ENCODE peak calls at places on chromosome 16, in six cellular contexts. Z, O, R, K, X and S are unnamed samples.

GRCh38 chr16:2152695-2153506 is 2.7 kb upstream of the TRAF7 start:
- DNase-seq in Z (no peak), X (no peak), R (no peak), K (no peak), O (no peak), S (no peak)

GRCh38 chr16:86520317-86521210 is 10.2 kb downstream of the FOXF1 start:
- DNase-seq in R (no peak), X (no peak), O (peak), Z (no peak), K (no peak), S (no peak)

GRCh38 chr16:19601083-19601976 is 45.8 kb downstream of the VPS35L start:
- DNase-seq in O (peak), K (no peak), Z (peak), X (no peak), R (peak), S (no peak)

GRCh38 chr16:81483064-81483969 is 38.7 kb downstream of the CMIP start:
- DNase-seq in Z (no peak), K (no peak), X (peak), R (no peak), O (peak), S (no peak)

GRCh38 chr16:2874584-2875362 is 8.2 kb upstream of the FLYWCH2 start:
- DNase-seq in O (peak), R (peak), K (no peak), X (peak), Z (peak), S (no peak)

GRCh38 chr16:30793508-30794069 is 6.6 kb upstream of the ZNF629 start:
- DNase-seq in Z (no peak), R (no peak), K (no peak), O (no peak), X (no peak), S (no peak)

GRCh38 chr16:72371307-72372081 is 199.5 kb upstream of the PMFBP1 start:
- DNase-seq in O (peak), Z (peak), K (no peak), R (peak), X (no peak), S (peak)

GRCh38 chr16:75251280-75252048 is at the start of gene BCAR1:
- DNase-seq in X (no peak), Z (no peak), K (peak), O (peak), R (peak), S (peak)

GRCh38 chr16:71520550-71520949 is 5.7 kb upstream of the CHST4 start:
- DNase-seq in X (no peak), Z (no peak), R (no peak), O (no peak), K (no peak), S (no peak)

DNA sequence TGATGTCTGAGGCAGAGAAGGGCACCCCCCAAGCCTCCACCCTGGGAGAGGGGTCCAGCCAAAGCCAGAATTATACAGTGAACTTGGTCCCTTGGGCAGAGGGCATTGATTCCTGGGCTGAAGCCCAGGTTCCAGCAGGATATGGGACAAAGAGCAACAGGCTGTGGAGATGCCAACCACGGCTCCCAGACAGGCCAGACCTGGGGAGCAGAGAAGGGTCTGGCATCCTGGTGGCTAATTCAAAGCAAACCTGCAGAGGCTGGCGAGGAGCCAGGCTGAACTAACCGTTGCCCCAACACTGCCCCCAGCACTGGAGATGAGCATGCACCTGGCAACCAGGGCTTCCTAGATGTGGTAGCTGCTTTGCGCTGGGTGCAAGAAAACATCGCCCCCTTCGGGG is 3.0 kb downstream of the CES3 start:
- DNase-seq in O (no peak), Z (no peak), R (no peak), K (no peak), X (no peak), S (no peak)
- TF ChIP-seq CTCF in O (no peak), Z (no peak), R (no peak), K (no peak), X (no peak), S (no peak)

DNA sequence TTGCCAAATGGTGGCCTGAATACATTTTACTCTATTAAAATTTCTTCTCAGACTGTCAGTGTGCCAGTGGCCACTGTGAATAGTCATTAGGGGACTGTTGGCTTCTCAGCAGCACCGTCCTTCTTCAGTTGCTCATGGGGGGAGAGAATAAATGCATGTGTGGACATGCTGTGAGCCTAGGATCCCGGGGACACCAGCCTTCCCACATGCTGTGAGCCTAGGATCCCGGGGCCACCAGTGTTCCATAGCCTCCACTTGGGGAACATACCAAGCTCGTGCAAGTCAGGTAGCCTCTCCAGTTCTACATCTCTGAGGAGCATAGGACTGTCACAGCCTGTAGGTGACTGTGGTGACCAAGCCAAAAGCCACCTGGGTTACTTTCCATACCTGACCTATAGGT is 51.5 kb downstream of the BANP start:
- DNase-seq in Z (no peak), O (no peak), R (no peak), X (no peak), K (no peak), S (no peak)
- TF ChIP-seq CTCF in Z (no peak), O (no peak), R (no peak), X (no peak), K (no peak), S (no peak)

DNA sequence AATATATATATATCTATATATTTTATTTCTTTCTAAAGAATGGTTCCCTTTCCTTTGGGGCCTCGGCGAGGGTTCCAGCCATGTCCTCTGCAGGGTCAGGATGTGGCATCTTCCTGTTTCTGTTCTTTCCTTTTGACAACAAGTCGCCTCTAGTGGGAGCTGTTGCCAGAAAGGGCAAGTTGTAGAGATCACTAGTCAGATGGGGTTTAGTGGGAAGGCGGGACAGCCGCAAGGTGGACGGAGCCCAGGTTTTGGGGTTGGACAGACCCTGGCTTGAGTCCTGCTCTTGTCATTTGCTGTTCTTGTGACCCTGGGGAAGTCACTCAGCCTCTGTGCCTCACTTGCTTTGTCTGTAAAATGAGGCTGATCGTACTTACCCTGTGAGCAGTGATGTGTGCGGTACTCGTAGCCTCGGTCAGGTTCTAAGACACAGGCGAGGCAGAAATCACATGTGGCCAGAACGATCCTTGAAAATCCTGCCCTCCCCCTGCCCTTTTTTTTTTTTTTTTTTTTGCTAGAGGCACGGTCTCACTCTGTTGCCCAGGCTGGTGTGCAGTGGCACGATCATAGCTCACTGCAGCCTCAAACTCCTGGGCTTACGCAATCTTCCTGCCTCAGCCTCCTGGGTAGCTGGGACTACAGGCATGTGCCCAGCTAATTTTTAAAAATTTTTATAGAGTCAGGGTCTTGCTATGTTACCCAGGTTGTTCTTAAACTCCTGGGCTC is 80.1 kb downstream of the ABCC6 start:
- DNase-seq in O (no peak), R (no peak), Z (no peak), K (no peak), X (peak), S (no peak)
- TF ChIP-seq CTCF in O (peak), R (peak), Z (peak), K (peak), X (peak), S (peak)

DNA sequence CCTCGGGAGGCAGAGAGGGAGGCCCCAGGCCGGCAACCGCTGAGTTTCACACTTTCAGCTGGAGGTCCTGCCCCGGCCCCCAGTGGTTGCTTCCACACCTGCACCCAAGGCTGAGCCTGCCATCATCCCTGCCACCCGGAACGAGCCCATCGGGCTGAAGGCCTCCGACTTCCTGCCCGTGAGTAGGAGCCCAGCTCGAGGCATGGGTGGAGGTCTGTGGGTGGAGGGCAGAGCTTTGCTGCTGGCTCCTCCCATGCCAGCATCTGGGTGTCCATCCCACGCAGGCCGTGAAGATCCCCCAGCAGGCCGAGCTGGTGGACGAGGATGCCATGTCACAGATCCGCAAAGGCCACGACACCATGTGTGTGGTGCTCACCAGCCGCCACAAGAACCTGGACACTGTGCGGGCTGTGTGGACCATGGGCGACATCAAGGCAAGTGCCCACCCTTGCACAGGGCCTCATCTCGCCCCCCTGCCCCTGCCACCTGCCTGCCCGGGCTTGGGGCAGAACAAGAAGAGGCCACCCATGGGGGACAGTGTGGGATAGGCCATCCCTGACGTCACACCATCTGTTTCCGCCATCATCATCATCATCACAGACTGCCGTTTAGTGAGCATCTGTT is 19.6 kb downstream of the KATNB1 start:
- DNase-seq in O (no peak), K (no peak), R (no peak), Z (no peak), X (no peak), S (no peak)
- TF ChIP-seq CTCF in O (no peak), K (no peak), R (no peak), Z (peak), X (no peak), S (no peak)

DNA sequence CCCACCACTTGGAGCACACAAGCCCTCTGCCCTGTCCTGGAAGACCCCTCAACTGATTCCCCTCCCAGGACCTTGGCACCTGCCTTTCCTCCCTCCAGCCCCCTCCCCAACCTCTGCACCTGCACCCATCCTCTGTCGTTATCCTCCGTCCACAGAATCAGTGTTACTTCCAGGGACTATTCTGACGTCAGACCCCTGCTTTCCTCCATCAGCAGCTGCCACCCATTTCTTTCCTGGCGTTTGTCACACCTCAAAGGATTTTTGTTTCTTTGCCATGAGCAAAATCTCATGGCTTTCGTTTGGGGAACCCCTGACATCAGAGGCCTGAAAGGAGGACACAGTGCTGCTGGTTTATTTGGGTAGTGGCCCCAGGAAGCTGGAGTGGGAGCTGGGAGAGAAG is 68.5 kb downstream of the SOCS1 start:
- DNase-seq in Z (no peak), R (no peak), O (no peak), K (no peak), X (no peak), S (no peak)
- TF ChIP-seq CTCF in Z (no peak), R (no peak), O (no peak), K (no peak), X (no peak), S (no peak)

GRCh38 chr16:25108054-25108453 is 3.5 kb upstream of the LCMT1 start:
- DNase-seq in K (no peak), R (no peak), X (no peak), O (no peak), Z (no peak), S (no peak)

GRCh38 chr16:25109643-25110042 is 1.9 kb upstream of the LCMT1 start:
- DNase-seq in R (peak), Z (peak), K (peak), X (no peak), O (peak), S (peak)

GRCh38 chr16:25110392-25110947 is 1.1 kb upstream of the LCMT1 start:
- DNase-seq in K (no peak), Z (no peak), R (no peak), O (no peak), X (no peak), S (no peak)

GRCh38 chr16:25107466-25107792 is 4.1 kb upstream of the LCMT1 start:
- DNase-seq in K (no peak), R (no peak), Z (no peak), X (no peak), O (no peak), S (no peak)

DNA sequence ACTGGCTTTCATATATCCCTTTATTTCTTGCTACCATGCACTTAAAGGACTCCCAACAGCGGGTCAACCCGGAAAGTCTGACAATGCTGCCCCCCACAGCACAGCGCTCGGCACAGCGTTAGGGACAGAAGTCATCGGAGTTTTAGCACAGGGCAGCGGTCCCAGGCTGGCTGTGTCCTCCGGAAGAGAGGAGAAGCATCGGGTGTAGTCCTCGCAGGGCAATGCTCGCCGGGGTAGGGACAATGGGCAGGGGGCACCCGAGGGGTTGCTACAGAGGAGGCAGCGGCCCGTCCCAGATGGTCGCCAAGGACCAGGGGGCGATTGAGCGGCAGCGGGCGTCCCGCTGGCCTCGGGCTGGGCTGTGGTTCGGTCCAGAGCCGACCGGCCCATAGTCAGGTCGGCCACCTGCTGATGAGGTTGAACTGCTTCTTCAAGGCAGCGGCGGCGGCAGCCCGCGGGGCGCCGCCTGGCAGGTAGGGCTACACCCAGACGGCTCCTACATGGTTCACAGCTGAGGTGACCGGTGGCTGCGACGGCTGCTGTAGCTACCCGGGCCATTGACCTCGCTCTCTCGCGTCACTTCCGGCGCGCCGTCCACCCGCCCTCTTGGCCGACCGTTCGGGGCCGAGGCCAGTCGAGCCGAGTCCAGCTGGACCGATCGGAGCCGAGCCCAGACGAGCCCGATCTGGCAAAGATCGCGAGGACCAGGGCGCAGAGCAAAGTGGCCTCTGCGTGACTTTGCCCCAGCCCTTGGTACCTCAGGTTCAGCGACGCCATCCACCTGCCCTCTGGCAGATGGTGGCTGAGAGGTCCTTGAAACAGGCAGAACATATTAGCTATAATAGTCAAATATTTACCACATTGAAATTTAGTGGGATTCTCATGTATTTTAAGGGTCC is 4.7 kb upstream of the LCMT1 start:
- DNase-seq in Z (peak), O (peak), R (peak), K (peak), X (peak), S (peak)
- TF ChIP-seq CTCF in Z (peak), O (peak), R (peak), K (no peak), X (no peak), S (peak)

GRCh38 chr16:9092282-9092962 is 978 bp downstream of the HAPSTR1 start:
- DNase-seq in O (no peak), K (no peak), X (no peak), Z (no peak), R (peak), S (no peak)

GRCh38 chr16:9094008-9094846 is 2.8 kb downstream of the HAPSTR1 start:
- DNase-seq in K (no peak), O (no peak), Z (no peak), X (no peak), R (no peak), S (no peak)

GRCh38 chr16:9090960-9091866 is at the start of gene HAPSTR1:
- DNase-seq in K (peak), O (peak), Z (peak), R (peak), X (peak), S (peak)

GRCh38 chr16:9091867-9092281 is 430 bp downstream of the HAPSTR1 start:
- DNase-seq in K (no peak), X (no peak), Z (no peak), R (peak), O (no peak), S (no peak)

DNA sequence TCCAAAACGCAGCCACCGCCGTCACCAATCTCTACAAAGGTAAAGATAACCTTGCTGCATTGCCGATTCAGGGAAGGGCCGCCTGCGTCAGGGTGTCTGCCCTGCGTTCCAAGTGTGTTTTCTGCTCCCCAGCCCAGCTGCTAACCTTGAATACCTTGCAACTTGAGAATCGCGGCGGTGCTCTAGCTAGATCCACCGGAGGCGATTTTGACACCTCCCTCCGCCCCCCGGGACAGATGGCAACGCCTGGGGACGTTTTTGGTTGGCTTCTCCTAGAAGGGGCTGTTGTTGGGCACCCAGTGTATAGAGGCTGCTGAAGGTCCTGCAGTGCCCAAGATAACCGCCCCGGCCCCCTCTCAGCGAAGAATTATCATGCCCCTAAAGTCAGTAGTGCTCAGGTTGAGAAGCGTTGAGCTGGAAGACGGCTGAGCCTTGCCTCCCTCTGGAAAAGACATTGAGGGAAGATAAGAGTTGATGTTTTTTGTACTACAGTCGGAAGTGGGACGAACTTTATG is 1.6 kb downstream of the HAPSTR1 start:
- DNase-seq in R (peak), X (no peak), O (no peak), Z (no peak), K (no peak), S (no peak)
- TF ChIP-seq CTCF in R (no peak), X (no peak), O (no peak), Z (no peak), K (no peak), S (no peak)

DNA sequence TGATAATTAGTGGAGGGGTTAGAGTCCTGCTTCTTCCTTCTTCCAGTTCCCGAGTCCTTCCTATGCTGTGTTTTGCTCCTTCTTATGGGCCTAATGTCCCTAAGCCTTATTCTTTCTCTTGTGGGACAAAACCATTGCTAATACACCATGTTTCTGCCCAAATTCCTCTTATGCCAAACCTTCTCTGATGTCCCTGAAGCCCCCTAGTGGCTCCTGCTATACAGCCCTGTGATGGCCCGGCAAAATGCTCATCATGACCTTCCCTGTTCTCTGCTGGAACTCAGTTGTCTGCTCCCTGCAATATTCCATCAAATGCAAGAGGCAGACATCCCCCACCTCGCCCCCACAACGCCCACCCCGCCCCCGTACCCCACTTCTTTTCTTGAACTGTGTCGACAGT is 171.6 kb downstream of the CDH11 start:
- DNase-seq in R (no peak), X (no peak), K (no peak), O (no peak), Z (no peak), S (no peak)
- TF ChIP-seq CTCF in R (peak), X (no peak), K (peak), O (peak), Z (peak), S (peak)

GRCh38 chr16:67278773-67279295 is 498 bp upstream of the PLEKHG4 start:
- DNase-seq in O (no peak), R (no peak), Z (no peak), X (peak), K (no peak), S (no peak)
- TF ChIP-seq CTCF in O (peak), R (peak), Z (peak), X (no peak), K (peak), S (peak)

GRCh38 chr16:15466886-15467781 is 32.7 kb downstream of the BMERB1 start:
- DNase-seq in Z (no peak), K (no peak), X (no peak), O (no peak), R (no peak), S (no peak)
- TF ChIP-seq CTCF in Z (no peak), K (peak), X (no peak), O (peak), R (no peak), S (peak)